ENCODE peak calls at places on chromosomes 16 and 17, in seven cellular contexts. J, C, I, O, K, N and Y are unnamed samples.

GRCh38 chr16:48217708-48218107 is 26.4 kb upstream of the LONP2 start:
- DNase-seq in J (no peak), C (no peak), I (no peak), O (peak), K (no peak), N (no peak), Y (no peak)

GRCh38 chr17:82217120-82217529 is 4.5 kb upstream of the CCDC57 start:
- DNase-seq in J (peak), C (no peak), I (no peak), O (no peak), K (no peak), N (no peak), Y (no peak)

GRCh38 chr16:73176577-73177013 is 128.7 kb upstream of the ZFHX3 start:
- DNase-seq in J (peak), C (no peak), I (no peak), O (peak), K (no peak), N (no peak), Y (no peak)

GRCh38 chr16:68778551-68779231 is 41.6 kb downstream of the CDH1 start:
- DNase-seq in J (no peak), C (peak), I (no peak), O (no peak), K (no peak), N (no peak), Y (no peak)

GRCh38 chr17:16464001-16464640 is 27.9 kb downstream of the LRRC75A start:
- DNase-seq in J (no peak), C (no peak), I (no peak), O (no peak), K (no peak), N (no peak), Y (no peak)

GRCh38 chr16:80176114-80176513 is 364.7 kb upstream of the DYNLRB2 start:
- DNase-seq in J (peak), C (no peak), I (no peak), O (no peak), K (no peak), N (no peak), Y (no peak)

GRCh38 chr16:73000020-73000906 is 47.7 kb downstream of the ZFHX3 start:
- DNase-seq in J (no peak), C (peak), I (peak), O (peak), K (no peak), N (peak), Y (peak)

GRCh38 chr17:19317359-19318095 is 45.0 kb downstream of the B9D1 start:
- DNase-seq in J (peak), C (peak), I (peak), O (peak), K (no peak), N (peak), Y (peak)

GRCh38 chr17:58323420-58324408 is 4.9 kb downstream of the TSPOAP1 start:
- DNase-seq in J (no peak), C (peak), I (no peak), O (no peak), K (no peak), N (no peak), Y (peak)

GRCh38 chr17:58691701-58692238 is at the start of gene TEX14:
- DNase-seq in J (no peak), C (no peak), I (no peak), O (no peak), K (no peak), N (no peak), Y (no peak)

GRCh38 chr16:66204761-66205160 is 161.7 kb upstream of the CDH5 start:
- DNase-seq in J (no peak), C (no peak), I (no peak), O (peak), K (no peak), N (no peak), Y (no peak)

GRCh38 chr17:29588561-29589411 is 662 bp downstream of the GIT1 start:
- DNase-seq in J (peak), C (peak), I (no peak), O (peak), K (no peak), N (peak), Y (peak)

GRCh38 chr17:72997559-72997958 is 94.9 kb downstream of the SLC39A11 start:
- DNase-seq in J (no peak), C (no peak), I (no peak), O (peak), K (no peak), N (no peak), Y (no peak)

GRCh38 chr17:61097786-61098185 is 301.9 kb upstream of the TBX2 start:
- DNase-seq in J (no peak), C (no peak), I (no peak), O (no peak), K (no peak), N (no peak), Y (no peak)

GRCh38 chr17:27386206-27387075 is 69.8 kb upstream of the KSR1 start:
- DNase-seq in J (no peak), C (no peak), I (no peak), O (no peak), K (no peak), N (no peak), Y (no peak)

GRCh38 chr17:16975744-16976625 is 4.1 kb upstream of the TNFRSF13B start:
- DNase-seq in J (no peak), C (no peak), I (no peak), O (no peak), K (no peak), N (no peak), Y (no peak)

GRCh38 chr16:2147981-2148671 is at the start of gene RAB26:
- DNase-seq in J (peak), C (peak), I (peak), O (peak), K (no peak), N (peak), Y (peak)

GRCh38 chr17:7445011-7445927 is at the start of gene CHRNB1:
- DNase-seq in J (peak), C (no peak), I (peak), O (no peak), K (no peak), N (peak), Y (peak)

GRCh38 chr17:16085066-16085699 is 85.6 kb downstream of the TTC19 start:
- DNase-seq in J (no peak), C (no peak), I (no peak), O (peak), K (no peak), N (no peak), Y (no peak)

GRCh38 chr17:64638552-64639198 is 23.4 kb downstream of the SMURF2 start:
- DNase-seq in J (no peak), C (no peak), I (no peak), O (peak), K (no peak), N (no peak), Y (no peak)

GRCh38 chr17:49456172-49456965 is 38.7 kb upstream of the NGFR start:
- DNase-seq in J (peak), C (no peak), I (no peak), O (peak), K (no peak), N (no peak), Y (no peak)

GRCh38 chr16:6016530-6017184 is 919.1 kb upstream of the EEF2KMT start:
- DNase-seq in J (peak), C (peak), I (no peak), O (peak), K (no peak), N (no peak), Y (no peak)

GRCh38 chr16:11024333-11025053 is 80.1 kb downstream of the CLEC16A start:
- DNase-seq in J (peak), C (no peak), I (no peak), O (no peak), K (no peak), N (no peak), Y (no peak)

GRCh38 chr17:61492759-61493526 is 40.7 kb downstream of the TBX4 start:
- DNase-seq in J (no peak), C (no peak), I (no peak), O (peak), K (no peak), N (no peak), Y (no peak)

GRCh38 chr17:2410951-2411350 is 10.1 kb upstream of the MNT start:
- DNase-seq in J (no peak), C (no peak), I (no peak), O (no peak), K (no peak), N (no peak), Y (no peak)

GRCh38 chr17:62902573-62903229 is 63.3 kb upstream of the TANC2 start:
- DNase-seq in J (no peak), C (no peak), I (no peak), O (peak), K (no peak), N (no peak), Y (no peak)